ENCODE peak calls at places on chromosomes 12 and 14, in four cellular contexts. Y, I, Q and A are unnamed samples.

GRCh38 chr14:104892517-104893434 is 27.7 kb downstream of the CEP170B start:
- DNase-seq in Y (no peak), I (no peak), Q (no peak), A (no peak)

GRCh38 chr12:65741662-65742480 is 82.4 kb upstream of the HMGA2 start:
- DNase-seq in Y (peak), I (no peak), Q (peak), A (peak)

GRCh38 chr14:68935761-68936209 is 43.3 kb downstream of the ACTN1 start:
- DNase-seq in Y (no peak), I (no peak), Q (no peak), A (no peak)

GRCh38 chr14:45135181-45135580 is 549 bp upstream of the FANCM start:
- DNase-seq in Y (no peak), I (no peak), Q (no peak), A (no peak)

GRCh38 chr14:98580131-98580678 is 691.8 kb downstream of the BCL11B start:
- DNase-seq in Y (no peak), I (no peak), Q (no peak), A (no peak)

GRCh38 chr12:62210422-62210821 is 49.8 kb upstream of the USP15 start:
- DNase-seq in Y (peak), I (no peak), Q (peak), A (peak)

GRCh38 chr14:55430024-55430690 is 10.3 kb downstream of the TBPL2 start:
- DNase-seq in Y (peak), I (no peak), Q (peak), A (peak)

GRCh38 chr12:49750027-49750977 is 8.9 kb downstream of the TMBIM6 start:
- DNase-seq in Y (peak), I (peak), Q (no peak), A (no peak)

GRCh38 chr12:113066806-113067400 is 10.4 kb downstream of the DTX1 start:
- DNase-seq in Y (no peak), I (no peak), Q (no peak), A (no peak)

GRCh38 chr12:26666286-26666685 is 166.7 kb downstream of the ITPR2 start:
- DNase-seq in Y (no peak), I (no peak), Q (no peak), A (no peak)

GRCh38 chr12:12439636-12440035 is 82.8 kb downstream of the BORCS5 start:
- DNase-seq in Y (peak), I (no peak), Q (no peak), A (no peak)

GRCh38 chr12:92469837-92470236 is 233.0 kb upstream of the PLEKHG7 start:
- DNase-seq in Y (peak), I (no peak), Q (no peak), A (no peak)

GRCh38 chr12:107319536-107320030 is 226.2 kb upstream of the CRY1 start:
- DNase-seq in Y (no peak), I (no peak), Q (no peak), A (peak)

GRCh38 chr12:42332301-42332894 is 6.4 kb downstream of the PPHLN1 start:
- DNase-seq in Y (peak), I (no peak), Q (no peak), A (peak)

GRCh38 chr12:116346751-116347150 is 69.3 kb upstream of the MED13L start:
- DNase-seq in Y (no peak), I (no peak), Q (peak), A (no peak)

GRCh38 chr12:26119391-26119981 is 5.4 kb downstream of the BHLHE41 start:
- DNase-seq in Y (peak), I (no peak), Q (peak), A (peak)

GRCh38 chr12:53115112-53115890 is 12.0 kb downstream of the SOAT2 start:
- DNase-seq in Y (no peak), I (no peak), Q (peak), A (no peak)

GRCh38 chr12:125683748-125684381 is 618.6 kb downstream of the AACS start:
- DNase-seq in Y (peak), I (no peak), Q (no peak), A (no peak)

GRCh38 chr14:101465795-101466448 is 95.4 kb upstream of the DIO3 start:
- DNase-seq in Y (no peak), I (no peak), Q (no peak), A (no peak)

GRCh38 chr14:104895786-104896642 is 28.7 kb upstream of the PLD4 start:
- DNase-seq in Y (no peak), I (no peak), Q (no peak), A (no peak)

GRCh38 chr14:100532154-100532915 is 54.9 kb downstream of the BEGAIN start:
- DNase-seq in Y (no peak), I (no peak), Q (no peak), A (no peak)

GRCh38 chr12:53212931-53213330 is 5.9 kb upstream of the ITGB7 start:
- DNase-seq in Y (no peak), I (no peak), Q (no peak), A (no peak)

GRCh38 chr14:67577909-67578749 is 21.9 kb downstream of the PIGH start:
- DNase-seq in Y (no peak), I (no peak), Q (no peak), A (no peak)

GRCh38 chr12:88684610-88685009 is 104.3 kb upstream of the KITLG start:
- DNase-seq in Y (no peak), I (no peak), Q (no peak), A (no peak)

GRCh38 chr14:33357225-33358010 is 418.7 kb downstream of the NPAS3 start:
- DNase-seq in Y (no peak), I (no peak), Q (no peak), A (no peak)

GRCh38 chr12:24230061-24230460 is 280.6 kb upstream of the SOX5 start:
- DNase-seq in Y (no peak), I (no peak), Q (no peak), A (no peak)

GRCh38 chr14:26414933-26415332 is 182.9 kb downstream of the NOVA1 start:
- DNase-seq in Y (no peak), I (no peak), Q (no peak), A (no peak)

GRCh38 chr12:2959508-2960431 is 573 bp downstream of the TEAD4 start:
- DNase-seq in Y (peak), I (no peak), Q (peak), A (peak)

GRCh38 chr14:58981840-58982239 is 206.6 kb upstream of the DAAM1 start:
- DNase-seq in Y (no peak), I (no peak), Q (no peak), A (no peak)
- TF ChIP-seq TARDBP in Y (no peak), I (no peak), Q (no peak), A (no peak)

DNA sequence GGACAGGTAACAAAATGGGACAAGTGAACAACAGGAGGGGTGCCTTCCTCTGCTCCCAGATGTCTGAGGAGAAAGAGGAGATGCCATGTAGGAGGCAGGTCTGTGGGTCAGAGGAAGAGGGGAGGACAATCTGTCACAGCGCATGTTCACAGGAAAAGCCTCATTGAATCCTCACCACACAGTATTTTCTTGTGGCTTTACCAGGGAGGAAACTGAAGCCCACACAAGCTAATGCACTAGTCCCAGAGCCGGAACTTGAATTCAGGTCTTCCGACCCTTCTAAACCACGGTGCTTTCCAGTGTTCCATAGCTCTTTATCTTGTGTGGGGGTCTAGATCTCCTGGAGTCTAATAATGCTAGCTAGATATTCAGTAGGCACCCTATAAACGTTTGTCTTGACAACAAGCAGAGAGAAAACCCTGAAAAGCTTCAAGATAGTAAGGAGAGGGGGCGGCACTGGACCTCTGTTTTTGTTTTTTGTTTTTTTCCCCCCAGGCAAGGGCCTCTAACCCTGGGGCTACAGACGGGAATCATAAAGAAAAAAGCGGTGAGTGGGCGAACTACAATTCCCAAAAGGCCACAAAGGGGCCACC is 374 bp upstream of the SHMT2 start:
- DNase-seq in Y (no peak), I (no peak), Q (no peak), A (no peak)
- TF ChIP-seq BHLHE40 in Y (no peak), I (no peak), Q (no peak), A (no peak)

DNA sequence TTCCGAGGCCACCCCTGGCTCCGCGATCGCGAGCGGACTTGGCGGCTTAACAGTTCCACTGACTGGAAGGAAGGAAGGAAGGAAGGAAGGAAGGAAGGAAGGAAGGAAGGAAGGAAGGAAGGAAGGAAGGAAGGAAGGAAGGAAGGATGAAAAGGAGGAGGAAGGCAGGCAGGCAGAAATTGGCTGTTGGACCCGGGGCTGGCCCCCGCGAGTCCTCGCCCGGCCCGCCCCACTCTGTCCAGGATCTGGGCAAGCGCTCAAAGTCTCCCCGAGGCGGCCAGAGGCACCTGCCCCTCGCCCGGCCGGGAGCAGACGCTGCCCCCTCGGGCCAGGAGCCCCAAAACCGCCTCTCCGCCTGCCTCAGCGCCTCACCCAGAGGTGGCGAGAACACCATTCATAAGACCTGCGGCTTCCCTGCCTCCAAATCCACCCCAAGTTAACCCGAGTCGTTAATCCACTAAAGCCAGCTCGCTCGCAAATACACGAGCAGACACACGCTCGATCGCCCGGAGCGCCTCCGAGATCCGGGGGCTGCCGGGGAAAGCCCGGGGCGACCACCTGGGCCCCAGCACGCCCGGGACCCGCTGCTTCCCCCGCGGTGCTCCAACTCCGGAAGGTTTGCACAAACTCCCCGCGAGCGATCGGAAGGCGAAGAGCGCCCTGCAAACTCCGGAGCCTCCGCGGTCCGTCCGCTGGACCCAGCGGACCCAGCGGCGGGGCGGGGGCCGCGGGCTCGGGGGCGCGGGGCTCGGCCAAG is 844 bp downstream of the DPF3 start:
- DNase-seq in Y (no peak), I (no peak), Q (peak), A (peak)
- TF ChIP-seq SP1 in Y (no peak), I (no peak), Q (no peak), A (no peak)

DNA sequence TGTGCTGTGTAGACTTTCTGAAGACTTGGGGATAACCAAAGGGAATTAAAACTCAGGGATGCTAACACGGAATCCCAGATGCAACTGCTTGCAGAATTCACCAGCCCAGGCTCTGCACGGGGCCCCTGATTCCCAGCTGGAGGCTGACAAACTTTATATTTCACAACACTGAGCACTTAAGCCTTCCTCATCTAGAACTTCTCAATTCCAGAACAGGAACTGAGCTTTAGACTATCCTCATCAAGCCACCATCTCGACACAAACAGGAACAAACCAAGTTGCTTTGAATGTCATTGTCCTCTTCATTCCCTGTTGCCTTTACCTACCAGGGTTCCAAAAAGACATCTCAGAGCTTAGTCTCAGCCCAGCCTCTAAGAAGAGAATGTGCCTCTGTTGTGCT is 22.2 kb downstream of the CCDC63 start:
- DNase-seq in Y (no peak), I (no peak), Q (no peak), A (no peak)
- TF ChIP-seq TARDBP in Y (no peak), I (no peak), Q (no peak), A (no peak)

DNA sequence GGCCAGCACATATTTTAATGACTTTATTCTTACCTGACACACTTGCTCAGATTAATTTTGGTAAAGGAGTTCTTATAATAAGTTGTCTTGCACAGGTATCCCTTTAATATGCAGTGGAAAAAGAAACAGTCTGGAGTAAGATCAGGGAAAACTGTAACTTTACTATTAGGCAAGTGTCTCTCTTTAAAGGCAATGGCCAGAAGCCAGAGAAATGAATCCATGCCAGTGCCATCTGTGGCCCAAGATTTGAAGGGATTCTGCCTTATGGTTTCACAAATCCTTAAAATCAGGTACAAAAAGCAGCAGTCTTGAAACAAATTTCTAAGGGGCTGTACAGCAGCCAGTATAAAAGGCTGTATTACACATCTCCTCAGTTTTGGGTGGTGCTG is 22.4 kb downstream of the NFYB start:
- DNase-seq in Y (no peak), I (no peak), Q (no peak), A (no peak)
- TF ChIP-seq BHLHE40 in Y (no peak), I (no peak), Q (no peak), A (no peak)

DNA sequence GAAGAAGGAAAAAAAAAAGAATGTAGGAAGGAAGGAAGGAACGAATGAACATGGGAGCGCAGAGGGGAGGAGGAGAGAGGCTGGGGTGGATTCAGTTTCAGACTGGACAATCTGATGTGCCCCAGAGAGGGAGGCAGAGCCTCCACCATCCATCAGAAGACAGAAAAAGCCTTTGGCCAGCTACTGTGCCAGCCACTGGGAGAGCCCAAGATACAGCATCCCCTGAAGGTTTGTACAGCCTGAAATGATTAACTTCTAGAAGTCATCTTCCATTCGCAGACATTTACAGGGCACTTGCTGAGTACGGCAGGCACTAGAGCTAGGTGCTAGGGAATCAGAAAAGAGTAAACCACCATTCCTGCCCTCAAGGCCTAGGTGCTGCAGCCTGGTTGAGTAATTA is 9.0 kb downstream of the PLEKHG6 start:
- DNase-seq in Y (no peak), I (no peak), Q (no peak), A (no peak)
- TF ChIP-seq SP1 in Y (no peak), I (no peak), Q (no peak), A (no peak)

GRCh38 chr12:63826002-63826585 is 18.4 kb upstream of the SRGAP1 start:
- DNase-seq in Y (peak), I (no peak), Q (peak), A (peak)
- TF ChIP-seq TARDBP in Y (no peak), I (no peak), Q (no peak), A (no peak)

DNA sequence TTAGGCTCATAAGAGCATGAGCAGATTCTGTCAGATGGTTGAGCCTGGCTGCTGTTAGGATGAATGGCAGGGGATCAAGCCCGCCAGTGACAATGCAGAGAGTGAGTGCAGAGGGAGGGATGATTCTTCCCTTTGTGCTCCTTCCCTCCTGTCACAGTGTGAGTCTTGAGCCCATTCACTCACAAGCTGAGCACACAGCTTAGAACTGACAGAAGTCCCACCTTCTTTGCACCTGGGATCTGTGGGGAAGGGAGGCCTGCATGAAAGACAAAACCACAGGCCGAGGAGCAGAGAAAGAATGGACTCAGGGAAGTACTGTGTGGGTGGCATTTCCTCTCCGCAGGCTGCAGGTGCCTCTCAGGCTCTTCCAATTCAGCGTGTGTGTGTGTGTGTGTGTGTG is 160.6 kb downstream of the KCNA5 start:
- DNase-seq in Y (no peak), I (no peak), Q (no peak), A (no peak)
- TF ChIP-seq BHLHE40 in Y (no peak), I (no peak), Q (no peak), A (no peak)

GRCh38 chr14:95609398-95609990 is 74.6 kb downstream of the GLRX5 start:
- DNase-seq in Y (peak), I (no peak), Q (peak), A (peak)
- TF ChIP-seq SP1 in Y (no peak), I (no peak), Q (no peak), A (no peak)